ENCODE peak calls at places on chromosomes 12 and 14, in ten cellular contexts. V is A549, B is spleen, W is psoas muscle, Y is body of pancreas, F is lower leg skin, O is A673, P is foreskin fibroblast, H is heart left ventricle, C is brain microvascular endothelial cell. G is an unnamed sample.
A peak's percentile ranks its signal among the peaks of the same experiment; 100 is the strongest.

GRCh38 chr14:54487771-54488170 is 1.0 kb downstream of the GMFB start:
- DNase-seq in V (peak; percentile 79), B (no peak), W (no peak), Y (no peak), F (no peak), O (no peak), P (peak; percentile 26), H (no peak), C (no peak), G (peak; percentile 67)

GRCh38 chr12:90954921-90955320 is at the start of gene CCER1:
- DNase-seq in V (no peak), B (peak; percentile 73), W (no peak), Y (no peak), F (no peak), O (no peak), P (no peak), H (no peak), C (no peak), G (no peak)

GRCh38 chr12:56151672-56152131 is 685 bp upstream of the MYL6B start:
- DNase-seq in V (peak; percentile 94), B (peak; percentile 88), W (peak; percentile 53), Y (peak; percentile 62), F (peak; percentile 56), O (peak; percentile 47), P (no peak), H (peak; percentile 54), C (no peak), G (no peak)

GRCh38 chr12:64666054-64666914 is 56.0 kb downstream of the RASSF3 start:
- DNase-seq in V (no peak), B (no peak), W (no peak), Y (peak; percentile 43), F (no peak), O (no peak), P (no peak), H (no peak), C (no peak), G (peak; percentile 33)

GRCh38 chr12:15806826-15807225 is 17.6 kb upstream of the EPS8 start:
- DNase-seq in V (no peak), B (no peak), W (no peak), Y (no peak), F (no peak), O (no peak), P (no peak), H (no peak), C (no peak), G (no peak)

GRCh38 chr12:105382771-105383632 is 52.5 kb downstream of the C12orf75 start:
- DNase-seq in V (peak; percentile 80), B (no peak), W (no peak), Y (peak; percentile 19), F (no peak), O (peak; percentile 82), P (peak; percentile 80), H (no peak), C (peak; percentile 63), G (peak; percentile 85)

GRCh38 chr12:28683371-28683770 is 465.7 kb upstream of the FAR2 start:
- DNase-seq in V (no peak), B (no peak), W (no peak), Y (no peak), F (no peak), O (no peak), P (no peak), H (no peak), C (peak; percentile 22), G (no peak)

GRCh38 chr12:116138781-116139180 is 138.7 kb downstream of the MED13L start:
- DNase-seq in V (no peak), B (no peak), W (no peak), Y (no peak), F (no peak), O (no peak), P (no peak), H (no peak), C (no peak), G (no peak)

GRCh38 chr12:52806821-52807543 is 6.9 kb downstream of the KRT4 start:
- DNase-seq in V (no peak), B (peak; percentile 41), W (no peak), Y (no peak), F (no peak), O (no peak), P (no peak), H (no peak), C (no peak), G (no peak)

GRCh38 chr12:121992059-121992879 is 29.4 kb upstream of the BCL7A start:
- DNase-seq in V (peak; percentile 91), B (no peak), W (no peak), Y (no peak), F (peak; percentile 63), O (no peak), P (peak; percentile 99), H (no peak), C (peak; percentile 95), G (peak; percentile 97)

GRCh38 chr14:69464829-69465228 is 19.7 kb upstream of the PLEKHD1 start:
- DNase-seq in V (no peak), B (no peak), W (no peak), Y (no peak), F (no peak), O (no peak), P (peak; percentile 15), H (no peak), C (peak; percentile 87), G (peak; percentile 78)

GRCh38 chr12:52280796-52281560 is 6.5 kb downstream of the KRT86 start:
- DNase-seq in V (peak; percentile 95), B (peak; percentile 61), W (peak; percentile 77), Y (peak; percentile 56), F (peak; percentile 46), O (no peak), P (peak; percentile 84), H (peak; percentile 58), C (peak; percentile 96), G (peak; percentile 100)

DNA sequence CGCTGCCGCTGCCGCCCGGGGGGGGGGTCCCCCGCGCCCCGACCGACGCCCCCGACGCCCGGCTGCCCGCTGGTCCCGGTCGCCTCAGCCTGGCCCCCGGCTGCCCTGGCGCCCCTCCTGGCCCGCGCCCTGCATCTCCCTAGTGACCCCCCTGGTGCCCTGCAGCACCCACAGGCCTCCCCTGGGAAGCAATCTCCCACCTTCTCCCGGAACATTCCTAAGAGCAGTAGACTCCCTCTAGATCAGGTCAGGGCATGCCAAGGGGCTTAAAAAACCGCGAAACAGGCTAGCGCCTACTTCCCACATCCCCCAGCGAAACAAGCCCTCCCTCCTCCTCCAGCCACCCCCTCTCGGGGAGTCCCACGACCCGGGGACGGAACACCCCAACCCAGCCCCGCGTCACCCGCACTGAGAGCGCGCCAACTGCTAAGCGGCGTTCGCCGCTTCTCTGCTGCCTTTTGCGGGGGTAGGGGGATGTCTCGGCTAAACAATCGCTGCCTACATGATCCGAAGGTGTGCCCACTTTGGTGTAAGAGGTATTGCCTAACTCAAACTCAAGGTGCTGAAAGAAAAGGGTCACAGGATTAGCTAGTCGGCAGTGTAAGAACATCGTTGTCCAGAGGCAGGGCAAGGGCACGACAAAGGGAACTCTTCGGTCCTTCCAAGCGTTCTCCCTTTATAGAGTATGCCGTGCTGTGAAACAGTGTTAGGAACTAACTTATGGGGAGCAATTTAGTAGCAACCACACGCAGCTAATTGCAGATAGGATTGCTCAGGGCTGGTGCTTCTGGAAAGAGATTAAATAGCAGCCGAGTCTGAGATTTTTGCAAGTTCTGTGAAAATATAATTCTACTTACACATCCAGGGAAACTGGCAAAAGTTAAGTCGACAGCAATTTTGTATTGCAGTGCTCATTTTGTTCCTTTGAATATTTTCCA is 617 bp upstream of the NTN4 start:
- DNase-seq in V (peak; percentile 62), B (peak; percentile 77), W (peak; percentile 26), Y (peak; percentile 45), F (no peak), O (peak; percentile 23), P (no peak), H (peak; percentile 56), C (no peak), G (peak; percentile 43)
- H3K4me3 ChIP-seq in V (peak overlapping the region; percentile 82), B (peak overlapping the region; percentile 63), W (peak overlapping the region; percentile 77), Y (peak overlapping the region; percentile 27), F (peak overlapping the region; percentile 83), O (peak overlapping the region; percentile 54), P (peak overlapping the region; percentile 70), H (peak overlapping the region; percentile 66), C (peak overlapping the region; percentile 75), G (peak overlapping the region; percentile 42)

DNA sequence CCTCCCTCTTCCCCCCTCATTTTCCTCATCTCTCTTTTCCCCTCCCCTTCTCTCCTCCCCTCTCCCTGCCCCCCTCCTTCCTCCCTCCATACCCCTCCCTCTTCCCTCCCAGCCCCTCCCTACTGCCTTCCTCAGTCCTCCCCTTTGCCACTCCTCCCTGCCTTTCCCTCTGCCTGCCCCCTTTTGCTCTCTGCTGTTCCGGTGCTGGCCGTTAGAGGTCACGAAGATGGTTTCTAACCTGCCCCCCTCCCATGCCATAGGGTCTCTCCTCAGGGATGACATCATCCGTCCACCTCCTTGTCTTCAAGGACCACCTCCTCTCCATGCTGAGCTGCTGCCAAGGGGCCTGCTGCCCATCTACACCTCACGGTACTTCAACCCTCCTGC is 2.5 kb downstream of the MEG3 start:
- DNase-seq in V (no peak), B (no peak), W (no peak), Y (no peak), F (no peak), O (no peak), P (no peak), H (no peak), C (no peak), G (no peak)
- TF ChIP-seq CTCF in V (no peak), B (no peak), W (no peak), Y (no peak), F (no peak), O (no peak), P (no peak), H (no peak), C (no peak), G (no peak)

DNA sequence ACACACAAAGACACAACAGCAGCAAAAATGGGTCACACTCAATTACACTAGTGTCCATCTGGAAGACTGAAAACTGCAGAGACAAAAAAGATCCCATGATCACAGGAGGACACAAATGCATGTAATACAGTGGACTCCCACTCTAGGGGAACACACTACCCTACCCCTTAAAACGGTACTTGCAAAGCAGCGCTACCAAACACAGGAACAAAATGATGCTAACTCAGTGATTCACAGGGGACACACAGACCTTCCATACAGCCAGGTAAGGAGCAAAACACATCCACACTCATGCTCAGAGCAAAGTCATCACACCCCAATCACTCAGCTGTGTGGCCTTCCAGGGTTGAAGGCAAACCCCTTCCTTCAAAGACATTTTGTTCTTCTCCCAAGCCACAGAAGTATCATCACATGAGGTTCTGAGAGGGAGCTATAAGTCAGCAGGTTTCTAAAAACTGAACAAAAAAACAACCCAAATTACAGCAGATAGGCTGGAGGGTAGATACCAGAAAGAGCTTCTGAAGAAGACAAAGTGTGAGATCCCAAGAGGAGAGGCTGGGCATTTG is 14.8 kb downstream of the SMUG1 start:
- DNase-seq in V (no peak), B (no peak), W (no peak), Y (no peak), F (no peak), O (no peak), P (no peak), H (no peak), C (no peak), G (no peak)
- H3K4me3 ChIP-seq in V (no peak overlapping the region), B (no peak overlapping the region), W (peak overlapping the region; percentile 57), Y (no peak overlapping the region), F (no peak overlapping the region), O (peak overlapping the region; percentile 22), P (no peak overlapping the region), H (no peak overlapping the region), C (no peak overlapping the region), G (no peak overlapping the region)

DNA sequence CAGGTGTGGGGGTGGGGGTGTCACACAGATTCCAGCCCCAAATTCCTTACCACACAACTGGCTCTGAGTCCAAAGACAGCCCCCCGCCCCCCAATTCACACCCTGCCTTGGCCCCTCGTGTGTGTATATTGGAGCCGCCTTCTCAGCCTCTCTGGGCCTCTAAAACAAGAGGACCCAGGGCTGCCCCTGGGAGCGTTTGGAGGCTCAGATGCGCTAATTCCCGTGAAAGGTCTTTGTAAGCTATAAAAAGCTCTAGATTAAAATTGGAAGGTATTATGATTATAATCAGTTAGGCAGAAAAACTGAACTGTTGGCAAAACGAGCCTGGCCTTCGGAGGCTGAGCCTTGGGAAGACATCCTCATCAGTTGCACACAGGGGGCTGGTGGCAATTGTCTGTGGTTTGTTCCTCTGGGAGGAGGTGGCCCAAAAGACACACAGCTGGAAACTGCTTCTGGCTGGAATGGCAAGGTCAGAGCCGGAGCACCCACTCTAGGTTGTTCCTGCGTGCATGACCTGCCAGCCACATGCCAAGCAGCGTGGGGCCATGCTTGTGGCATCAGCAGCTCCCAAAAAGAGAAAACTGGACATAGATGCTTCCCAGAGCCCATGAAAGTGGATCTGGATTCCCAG is 118.5 kb downstream of the PHETA1 start:
- DNase-seq in V (no peak), B (no peak), W (no peak), Y (no peak), F (no peak), O (no peak), P (no peak), H (no peak), C (no peak), G (no peak)
- TF ChIP-seq CTCF in V (no peak), B (no peak), W (no peak), Y (no peak), F (no peak), O (no peak), P (no peak), H (no peak), C (no peak), G (no peak)

G was measured in cardiac fibroblast.